ENCODE peak calls at places on chromosomes 7 and 10, in ten cellular contexts. U is fibroblast of lung, I is mucosa of descending colon, M is PC-9, H is endothelial cell, X is IMR-90, G is H9, F is AG09309, J is A673, E is Panc1. Y is an unnamed sample.

GRCh38 chr10:22588462-22588861 is 125.9 kb downstream of the PIP4K2A start:
- DNase-seq in U (no peak), I (no peak), M (no peak), H (no peak), X (no peak), G (no peak), F (no peak), J (no peak), E (no peak), Y (no peak)

GRCh38 chr10:43225004-43225786 is 41.7 kb downstream of the RASGEF1A start:
- DNase-seq in U (no peak), I (no peak), M (no peak), H (no peak), X (no peak), G (peak), F (no peak), J (no peak), E (no peak), Y (no peak)

GRCh38 chr7:45053401-45053800 is 35.4 kb downstream of the NACAD start:
- DNase-seq in U (no peak), I (no peak), M (no peak), H (no peak), X (no peak), G (no peak), F (no peak), J (no peak), E (no peak), Y (no peak)

GRCh38 chr7:2109936-2110585 is 122.7 kb downstream of the MAD1L1 start:
- DNase-seq in U (peak), I (no peak), M (peak), H (no peak), X (peak), G (no peak), F (peak), J (peak), E (peak), Y (no peak)

GRCh38 chr7:50396856-50397255 is 53.3 kb downstream of the FIGNL1 start:
- DNase-seq in U (no peak), I (no peak), M (no peak), H (no peak), X (no peak), G (no peak), F (no peak), J (no peak), E (no peak), Y (no peak)

GRCh38 chr7:138797715-138798320 is at the start of the genes ATP6V0A4 and TMEM213:
- DNase-seq in U (no peak), I (no peak), M (no peak), H (no peak), X (no peak), G (peak), F (no peak), J (no peak), E (no peak), Y (no peak)

GRCh38 chr10:77279207-77279606 is 358.4 kb downstream of the KCNMA1 start:
- DNase-seq in U (peak), I (no peak), M (no peak), H (no peak), X (peak), G (no peak), F (no peak), J (no peak), E (no peak), Y (no peak)

GRCh38 chr7:135185471-135186260 is 15.2 kb upstream of the CYREN start:
- DNase-seq in U (no peak), I (no peak), M (no peak), H (no peak), X (no peak), G (no peak), F (no peak), J (no peak), E (no peak), Y (no peak)

GRCh38 chr10:12981570-12981969 is 19.9 kb downstream of the CCDC3 start:
- DNase-seq in U (peak), I (no peak), M (no peak), H (no peak), X (peak), G (no peak), F (no peak), J (no peak), E (peak), Y (no peak)

GRCh38 chr7:27169658-27170493 is 4.2 kb downstream of the HOXA10 start:
- DNase-seq in U (no peak), I (peak), M (peak), H (no peak), X (no peak), G (peak), F (no peak), J (no peak), E (no peak), Y (no peak)

GRCh38 chr10:30583778-30584415 is 45.7 kb downstream of the LYZL2 start:
- DNase-seq in U (peak), I (peak), M (peak), H (peak), X (peak), G (no peak), F (peak), J (peak), E (no peak), Y (no peak)

GRCh38 chr7:28145931-28146330 is 34.7 kb downstream of the JAZF1 start:
- DNase-seq in U (no peak), I (no peak), M (no peak), H (no peak), X (no peak), G (no peak), F (no peak), J (no peak), E (no peak), Y (no peak)

GRCh38 chr10:110737886-110738634 is 93.9 kb downstream of the RBM20 start:
- DNase-seq in U (peak), I (no peak), M (no peak), H (no peak), X (peak), G (no peak), F (no peak), J (no peak), E (no peak), Y (no peak)

GRCh38 chr10:33067481-33067880 is 109.5 kb upstream of the ITGB1 start:
- DNase-seq in U (peak), I (no peak), M (no peak), H (no peak), X (peak), G (no peak), F (no peak), J (no peak), E (no peak), Y (no peak)

DNA sequence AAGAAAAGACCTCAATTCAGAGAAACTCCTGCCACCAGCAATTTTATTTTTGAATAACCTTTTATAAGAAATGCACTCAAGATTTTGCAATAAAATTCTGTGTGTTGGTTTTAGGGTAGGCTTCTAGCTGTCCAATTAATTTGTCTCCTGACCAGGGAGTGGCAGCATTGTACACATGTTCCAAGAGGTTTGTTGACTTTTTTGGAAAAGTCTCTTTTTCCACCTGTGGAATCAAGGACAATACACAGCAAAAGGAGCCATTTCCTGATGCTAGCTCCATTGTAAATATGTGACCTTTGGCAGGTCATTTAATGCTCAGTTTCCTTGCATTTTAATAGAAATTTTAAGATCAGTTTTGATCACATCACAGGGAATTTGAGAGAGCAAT is 1.8 kb downstream of the GIMAP5 start:
- DNase-seq in U (no peak), I (no peak), M (no peak), H (no peak), X (no peak), G (no peak), F (no peak), J (no peak), E (no peak), Y (no peak)
- TF ChIP-seq CTCF in U (no peak), I (no peak), M (no peak), H (no peak), X (no peak), G (no peak), F (no peak), J (peak), E (peak), Y (no peak)

DNA sequence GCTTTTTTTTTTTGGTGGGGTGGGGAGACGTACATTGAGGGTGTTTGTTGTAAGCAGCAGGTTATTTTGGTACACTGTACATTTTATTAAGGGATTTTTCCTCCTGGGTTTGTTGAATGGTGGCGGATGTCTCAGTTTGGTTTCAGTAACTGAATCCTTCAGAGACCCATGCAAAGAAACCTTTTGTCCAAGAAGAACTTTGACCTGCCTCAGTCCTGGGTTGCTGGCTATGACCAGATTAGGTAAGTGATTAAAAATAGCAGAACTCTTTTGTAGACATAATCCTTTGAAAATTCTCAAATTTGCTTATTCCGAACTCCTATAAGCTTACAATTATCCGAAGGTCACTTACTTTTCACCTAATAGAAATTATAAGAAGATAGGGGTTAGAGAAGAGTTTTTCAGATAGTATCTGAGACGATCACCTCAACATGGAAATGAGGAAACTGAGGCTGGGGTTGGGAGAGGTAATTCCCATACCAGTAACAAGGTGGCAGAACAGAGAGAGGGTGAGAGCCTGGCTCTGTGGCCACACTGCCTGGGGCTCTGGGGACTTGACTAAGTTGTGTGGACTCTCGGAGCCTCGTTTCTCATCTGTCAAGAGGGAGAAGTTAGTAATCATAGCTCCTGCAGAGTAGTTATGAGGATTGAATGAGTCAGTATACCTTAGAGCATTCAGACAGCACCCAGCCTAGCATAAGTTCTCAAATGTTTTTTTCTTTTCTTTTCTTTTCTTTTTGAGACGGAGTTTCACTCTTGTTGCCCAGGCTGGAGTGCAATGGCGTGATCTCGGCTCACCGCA is 87.4 kb downstream of the CCNY start:
- DNase-seq in U (no peak), I (no peak), M (no peak), H (no peak), X (peak), G (no peak), F (no peak), J (no peak), E (no peak), Y (no peak)
- TF ChIP-seq CTCF in U (no peak), I (no peak), M (no peak), H (no peak), X (peak), G (no peak), F (peak), J (no peak), E (no peak), Y (no peak)

GRCh38 chr10:34249634-34250033 is 565.5 kb downstream of the PARD3 start:
- DNase-seq in U (no peak), I (no peak), M (no peak), H (no peak), X (no peak), G (peak), F (no peak), J (no peak), E (no peak), Y (no peak)
- TF ChIP-seq CTCF in U (no peak), I (no peak), M (no peak), H (no peak), X (no peak), G (peak), F (no peak), J (peak), E (peak), Y (no peak)

GRCh38 chr7:96599288-96599936 is 110.2 kb downstream of the SEM1 start:
- DNase-seq in U (no peak), I (no peak), M (no peak), H (no peak), X (no peak), G (no peak), F (no peak), J (no peak), E (no peak), Y (no peak)

GRCh38 chr7:96591159-96591899 is 118.3 kb downstream of the SEM1 start:
- DNase-seq in U (no peak), I (no peak), M (no peak), H (no peak), X (no peak), G (no peak), F (no peak), J (no peak), E (no peak), Y (no peak)

GRCh38 chr7:96598421-96598820 is 111.2 kb downstream of the SEM1 start:
- DNase-seq in U (no peak), I (no peak), M (no peak), H (no peak), X (no peak), G (no peak), F (no peak), J (no peak), E (no peak), Y (no peak)

GRCh38 chr7:96591900-96592676 is 117.6 kb downstream of the SEM1 start:
- DNase-seq in U (no peak), I (no peak), M (no peak), H (no peak), X (no peak), G (no peak), F (no peak), J (peak), E (no peak), Y (no peak)

DNA sequence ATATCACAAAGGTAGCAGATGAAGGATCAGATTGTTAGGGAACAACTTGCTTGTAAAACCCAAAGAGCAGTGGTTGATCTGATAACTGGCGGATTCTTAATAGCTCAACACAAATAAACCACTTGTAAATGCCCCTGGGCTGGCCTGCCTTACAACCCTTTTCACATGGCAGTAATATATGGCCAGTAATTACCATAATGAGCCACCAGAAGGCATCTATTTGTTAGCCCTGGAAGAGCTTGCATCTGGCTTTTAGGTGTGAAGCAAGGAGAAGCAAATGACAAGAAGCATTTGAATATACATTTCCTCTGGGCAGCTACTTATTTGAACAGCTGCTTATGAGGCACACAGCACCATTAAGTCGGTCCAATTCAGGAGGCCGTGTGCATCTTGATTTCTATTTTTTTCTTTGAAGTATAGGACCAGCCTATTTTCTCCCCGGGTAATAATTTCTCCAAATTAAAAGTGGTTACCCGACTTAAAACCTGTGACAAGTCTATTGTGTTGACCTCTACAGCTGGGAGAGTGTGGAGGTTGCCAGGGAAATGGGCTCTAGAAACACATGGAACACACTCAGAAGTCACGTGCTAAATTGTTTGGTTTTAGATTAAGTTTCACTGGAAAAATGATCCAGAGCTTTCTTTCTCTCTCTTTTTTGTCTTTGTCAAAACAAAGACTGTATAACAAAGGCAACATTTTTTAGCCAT is 113.4 kb downstream of the SEM1 start:
- DNase-seq in U (peak), I (no peak), M (no peak), H (no peak), X (no peak), G (no peak), F (no peak), J (peak), E (peak), Y (no peak)
- TF ChIP-seq CTCF in U (no peak), I (no peak), M (peak), H (peak), X (no peak), G (no peak), F (peak), J (no peak), E (peak), Y (no peak)

GRCh38 chr10:132591166-132591971 is 53.8 kb downstream of the INPP5A start:
- DNase-seq in U (peak), I (no peak), M (peak), H (no peak), X (peak), G (peak), F (no peak), J (no peak), E (no peak), Y (no peak)
- TF ChIP-seq CTCF in U (no peak), I (no peak), M (no peak), H (no peak), X (no peak), G (peak), F (no peak), J (no peak), E (no peak), Y (no peak)

DNA sequence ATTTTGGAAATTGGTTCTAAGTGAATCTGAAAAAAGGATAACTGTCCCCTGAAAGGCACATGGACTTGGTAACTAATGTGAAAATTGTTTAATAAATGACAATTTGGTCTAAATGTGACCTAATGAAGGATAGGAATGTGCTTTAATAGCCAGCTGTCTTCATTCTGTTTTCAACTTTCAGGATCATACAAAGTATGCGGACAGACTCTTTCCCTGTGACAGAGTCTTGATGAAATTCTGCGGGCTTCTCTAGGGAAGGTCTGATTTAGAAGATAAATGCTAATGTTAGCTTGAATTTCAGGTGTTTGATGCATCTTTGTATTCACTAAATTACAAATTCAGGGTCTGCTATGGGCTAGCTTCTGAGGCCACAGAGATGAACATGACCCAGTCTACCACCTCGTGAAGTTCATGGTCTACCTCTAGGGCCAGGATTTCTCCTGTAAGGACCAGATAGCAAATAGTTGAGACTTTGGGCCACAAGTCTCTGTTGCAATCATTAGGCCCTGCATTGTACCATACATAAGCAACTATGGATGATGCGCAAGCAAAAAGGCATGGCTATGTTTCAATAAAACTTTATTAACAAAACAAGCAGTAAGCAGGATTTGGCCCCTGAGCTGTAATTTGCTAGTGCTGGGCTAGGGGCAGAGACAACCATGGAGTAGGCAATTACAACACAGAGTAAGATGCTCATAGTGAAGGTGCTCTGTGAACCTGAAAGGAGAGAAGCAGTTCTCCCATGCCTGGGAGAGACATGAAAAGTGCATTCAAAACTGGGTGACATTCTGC is 368.6 kb downstream of the INHBA start:
- DNase-seq in U (no peak), I (no peak), M (no peak), H (no peak), X (no peak), G (no peak), F (no peak), J (no peak), E (no peak), Y (no peak)
- TF ChIP-seq CTCF in U (no peak), I (no peak), M (no peak), H (no peak), X (no peak), G (no peak), F (no peak), J (no peak), E (no peak), Y (no peak)

Y was measured in neural crest cell.